ENCODE peak calls at places on chromosomes 12 and 14, in six cellular contexts. X is NT2/D1, Q is K562, U is HepG2, R is HCT116, O is H1. S is an unnamed sample.

GRCh38 chr14:24974591-24975374 is 75.2 kb downstream of the STXBP6 start:
- DNase-seq in R (no peak), O (no peak), Q (no peak), U (no peak), X (no peak), S (no peak)

GRCh38 chr14:71246539-71246938 is 339.3 kb downstream of the PCNX1 start:
- DNase-seq in Q (no peak), R (no peak), U (no peak), O (no peak), X (no peak), S (no peak)

GRCh38 chr12:109223211-109223610 is 85.9 kb downstream of the FOXN4 start:
- DNase-seq in Q (no peak), O (no peak), R (no peak), X (no peak), U (no peak), S (no peak)

GRCh38 chr12:95577820-95578219 is 26.5 kb upstream of the USP44 start:
- DNase-seq in O (no peak), X (no peak), R (no peak), U (no peak), Q (no peak), S (no peak)

GRCh38 chr14:35532783-35533356 is 1.1 kb upstream of the INSM2 start:
- DNase-seq in U (no peak), Q (no peak), R (no peak), X (no peak), O (no peak), S (no peak)

GRCh38 chr14:51228890-51229289 is 11.2 kb upstream of the TMX1 start:
- DNase-seq in X (no peak), R (no peak), U (no peak), Q (no peak), O (no peak), S (no peak)

GRCh38 chr14:74945852-74946658 is 9.3 kb downstream of the PGF start:
- DNase-seq in X (peak; percentile 39), R (peak; percentile 39), U (peak; percentile 84), Q (peak; percentile 86), O (peak; percentile 41), S (no peak)

GRCh38 chr14:28542040-28542439 is 224.5 kb upstream of the FOXG1 start:
- DNase-seq in Q (no peak), O (no peak), X (no peak), R (no peak), U (no peak), S (no peak)

GRCh38 chr14:79424462-79424861 is 786.8 kb downstream of the DIO2 start:
- DNase-seq in U (no peak), R (no peak), X (no peak), Q (no peak), O (no peak), S (no peak)

GRCh38 chr12:21614510-21614909 is 9.9 kb upstream of the GYS2 start:
- DNase-seq in X (no peak), U (no peak), R (no peak), O (no peak), Q (no peak), S (no peak)

GRCh38 chr14:59103396-59103795 is 85.1 kb upstream of the DAAM1 start:
- DNase-seq in R (no peak), Q (no peak), X (no peak), U (no peak), O (no peak), S (no peak)
- TF ChIP-seq ZNF274 in R (no peak), Q (no peak), X (no peak), U (no peak), O (no peak), S (no peak)

DNA sequence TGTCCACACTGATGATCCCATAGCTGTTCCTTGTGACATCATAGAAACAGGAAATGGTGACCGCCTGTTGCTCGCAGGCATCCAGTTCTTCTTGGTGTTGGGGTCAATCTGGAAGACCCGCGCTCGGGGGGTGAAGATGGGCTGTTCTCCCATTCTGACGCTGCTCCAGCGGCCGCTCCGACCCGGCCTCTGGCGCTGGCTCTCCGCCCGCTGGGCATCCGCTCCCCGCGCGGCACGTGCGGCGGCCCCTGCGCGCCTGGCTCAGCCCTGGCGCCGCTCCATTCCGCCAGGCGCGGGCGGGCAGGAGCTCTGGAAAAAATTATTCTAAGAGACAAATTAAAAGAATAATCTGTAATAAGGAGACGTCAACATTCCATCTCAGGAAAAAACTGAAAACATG is 761.1 kb downstream of the TMEM121 start:
- DNase-seq in X (no peak), Q (no peak), O (no peak), U (no peak), R (no peak), S (no peak)
- TF ChIP-seq ZNF274 in X (no peak), Q (no peak), O (no peak), U (no peak), R (no peak), S (no peak)

GRCh38 chr14:100696017-100696416 is 30.7 kb upstream of the DLK1 start:
- DNase-seq in O (no peak), R (no peak), Q (no peak), U (no peak), X (no peak), S (no peak)
- TF ChIP-seq ZNF274 in O (no peak), R (no peak), Q (no peak), U (no peak), X (no peak), S (no peak)

GRCh38 chr12:27707216-27707615 is 3.4 kb upstream of the MRPS35 start:
- DNase-seq in Q (no peak), X (no peak), R (no peak), U (no peak), O (no peak), S (no peak)

GRCh38 chr12:27705263-27705662 is 5.4 kb upstream of the MRPS35 start:
- DNase-seq in Q (no peak), U (peak; percentile 88), R (no peak), O (no peak), X (peak; percentile 38), S (no peak)

GRCh38 chr12:27709212-27709931 is 1.3 kb upstream of the MRPS35 start:
- DNase-seq in R (no peak), Q (no peak), U (no peak), X (no peak), O (no peak), S (no peak)

GRCh38 chr12:27703720-27704452 is 6.7 kb upstream of the MRPS35 start:
- DNase-seq in Q (peak; percentile 47), X (peak; percentile 99), U (peak; percentile 75), O (peak; percentile 19), R (peak; percentile 87), S (peak; percentile 43)
- TF ChIP-seq ZNF274 in Q (no peak), X (no peak), U (no peak), O (no peak), R (no peak), S (no peak)